ENCODE peak calls at places on chromosome 14, in nine cellular contexts. One of them, this sample, is unnamed.
A peak's percentile ranks its signal among the peaks of the same experiment; 100 is the strongest.

GRCh38 chr14:22882529-22883190 is 362 bp upstream of the REM2 start:
- DNase-seq in CD8-positive, alpha-beta T cell: no peak
- DNase-seq in ascending aorta: no peak
- DNase-seq in esophagus squamous epithelium: no peak
- DNase-seq in heart left ventricle: no peak
- DNase-seq in neural progenitor cell: peak; percentile 82
- DNase-seq in fibroblast of lung: peak; percentile 47
- DNase-seq in IMR-90: peak; percentile 46
- DNase-seq in left ventricle myocardium inferior: no peak
- DNase-seq in this sample: no peak

GRCh38 chr14:72699852-72700257 is 194.0 kb downstream of the DPF3 start:
- DNase-seq in CD8-positive, alpha-beta T cell: no peak
- DNase-seq in ascending aorta: peak; percentile 23
- DNase-seq in esophagus squamous epithelium: no peak
- DNase-seq in heart left ventricle: no peak
- DNase-seq in neural progenitor cell: no peak
- DNase-seq in fibroblast of lung: peak; percentile 96
- DNase-seq in IMR-90: peak; percentile 83
- DNase-seq in left ventricle myocardium inferior: peak; percentile 42
- DNase-seq in this sample: peak; percentile 32

GRCh38 chr14:44657688-44658388 is 150.8 kb upstream of the FSCB start:
- DNase-seq in CD8-positive, alpha-beta T cell: no peak
- DNase-seq in ascending aorta: no peak
- DNase-seq in esophagus squamous epithelium: no peak
- DNase-seq in heart left ventricle: no peak
- DNase-seq in neural progenitor cell: peak; percentile 55
- DNase-seq in fibroblast of lung: peak; percentile 42
- DNase-seq in IMR-90: peak; percentile 0
- DNase-seq in left ventricle myocardium inferior: no peak
- DNase-seq in this sample: no peak

GRCh38 chr14:71521736-71522135 is 410.5 kb upstream of the RGS6 start:
- DNase-seq in CD8-positive, alpha-beta T cell: no peak
- DNase-seq in ascending aorta: no peak
- DNase-seq in esophagus squamous epithelium: no peak
- DNase-seq in heart left ventricle: no peak
- DNase-seq in neural progenitor cell: no peak
- DNase-seq in fibroblast of lung: no peak
- DNase-seq in IMR-90: no peak
- DNase-seq in left ventricle myocardium inferior: no peak
- DNase-seq in this sample: no peak

GRCh38 chr14:34374998-34375740 is 86.9 kb downstream of the SPTSSA start:
- DNase-seq in CD8-positive, alpha-beta T cell: no peak
- DNase-seq in ascending aorta: no peak
- DNase-seq in esophagus squamous epithelium: no peak
- DNase-seq in heart left ventricle: no peak
- DNase-seq in neural progenitor cell: no peak
- DNase-seq in fibroblast of lung: no peak
- DNase-seq in IMR-90: no peak
- DNase-seq in left ventricle myocardium inferior: no peak
- DNase-seq in this sample: no peak

GRCh38 chr14:20714593-20715250 is 26.2 kb downstream of the ANG start:
- DNase-seq in CD8-positive, alpha-beta T cell: no peak
- DNase-seq in ascending aorta: peak; percentile 69
- DNase-seq in esophagus squamous epithelium: no peak
- DNase-seq in heart left ventricle: peak; percentile 65
- DNase-seq in neural progenitor cell: no peak
- DNase-seq in fibroblast of lung: peak; percentile 44
- DNase-seq in IMR-90: peak; percentile 34
- DNase-seq in left ventricle myocardium inferior: peak; percentile 77
- DNase-seq in this sample: peak; percentile 78

GRCh38 chr14:70425349-70425748 is 8.5 kb upstream of the SYNJ2BP start:
- DNase-seq in CD8-positive, alpha-beta T cell: no peak
- DNase-seq in ascending aorta: no peak
- DNase-seq in esophagus squamous epithelium: no peak
- DNase-seq in heart left ventricle: no peak
- DNase-seq in neural progenitor cell: no peak
- DNase-seq in fibroblast of lung: no peak
- DNase-seq in IMR-90: no peak
- DNase-seq in left ventricle myocardium inferior: peak; percentile 17
- DNase-seq in this sample: peak; percentile 40

GRCh38 chr14:78508023-78508422 is 337.9 kb downstream of the NRXN3 start:
- DNase-seq in CD8-positive, alpha-beta T cell: no peak
- DNase-seq in ascending aorta: no peak
- DNase-seq in esophagus squamous epithelium: no peak
- DNase-seq in heart left ventricle: no peak
- DNase-seq in neural progenitor cell: no peak
- DNase-seq in fibroblast of lung: no peak
- DNase-seq in IMR-90: no peak
- DNase-seq in left ventricle myocardium inferior: no peak
- DNase-seq in this sample: no peak

GRCh38 chr14:61607570-61608244 is 87.6 kb upstream of the HIF1A start:
- DNase-seq in CD8-positive, alpha-beta T cell: no peak
- DNase-seq in ascending aorta: no peak
- DNase-seq in esophagus squamous epithelium: no peak
- DNase-seq in heart left ventricle: no peak
- DNase-seq in neural progenitor cell: peak; percentile 28
- DNase-seq in fibroblast of lung: no peak
- DNase-seq in IMR-90: no peak
- DNase-seq in left ventricle myocardium inferior: no peak
- DNase-seq in this sample: no peak

GRCh38 chr14:85402546-85403162 is 127.3 kb upstream of the FLRT2 start:
- DNase-seq in CD8-positive, alpha-beta T cell: no peak
- DNase-seq in ascending aorta: no peak
- DNase-seq in esophagus squamous epithelium: no peak
- DNase-seq in heart left ventricle: no peak
- DNase-seq in neural progenitor cell: no peak
- DNase-seq in fibroblast of lung: no peak
- DNase-seq in IMR-90: no peak
- DNase-seq in left ventricle myocardium inferior: no peak
- DNase-seq in this sample: no peak

GRCh38 chr14:91418387-91419043 is 895 bp upstream of the CCDC88C start:
- DNase-seq in CD8-positive, alpha-beta T cell: peak; percentile 76
- DNase-seq in ascending aorta: no peak
- DNase-seq in esophagus squamous epithelium: no peak
- DNase-seq in heart left ventricle: peak; percentile 48
- DNase-seq in neural progenitor cell: peak; percentile 70
- DNase-seq in fibroblast of lung: peak; percentile 48
- DNase-seq in IMR-90: peak; percentile 17
- DNase-seq in left ventricle myocardium inferior: peak; percentile 66
- DNase-seq in this sample: peak; percentile 70

GRCh38 chr14:61528591-61529021 is 166.7 kb upstream of the HIF1A start:
- DNase-seq in CD8-positive, alpha-beta T cell: no peak
- DNase-seq in ascending aorta: no peak
- DNase-seq in esophagus squamous epithelium: no peak
- DNase-seq in heart left ventricle: no peak
- DNase-seq in neural progenitor cell: no peak
- DNase-seq in fibroblast of lung: peak; percentile 82
- DNase-seq in IMR-90: peak; percentile 98
- DNase-seq in left ventricle myocardium inferior: no peak
- DNase-seq in this sample: no peak

GRCh38 chr14:63308723-63309317 is 9.9 kb downstream of the GPHB5 start:
- DNase-seq in CD8-positive, alpha-beta T cell: no peak
- DNase-seq in ascending aorta: no peak
- DNase-seq in esophagus squamous epithelium: no peak
- DNase-seq in heart left ventricle: no peak
- DNase-seq in neural progenitor cell: peak; percentile 63
- DNase-seq in fibroblast of lung: peak; percentile 28
- DNase-seq in IMR-90: peak; percentile 29
- DNase-seq in left ventricle myocardium inferior: no peak
- DNase-seq in this sample: no peak

GRCh38 chr14:30045720-30046119 is 118.1 kb upstream of the PRKD1 start:
- DNase-seq in CD8-positive, alpha-beta T cell: no peak
- DNase-seq in ascending aorta: no peak
- DNase-seq in esophagus squamous epithelium: no peak
- DNase-seq in heart left ventricle: no peak
- DNase-seq in neural progenitor cell: no peak
- DNase-seq in fibroblast of lung: no peak
- DNase-seq in IMR-90: no peak
- DNase-seq in left ventricle myocardium inferior: no peak
- DNase-seq in this sample: no peak

GRCh38 chr14:99961826-99962518 is 103.2 kb upstream of the EVL start:
- DNase-seq in CD8-positive, alpha-beta T cell: no peak
- DNase-seq in ascending aorta: no peak
- DNase-seq in esophagus squamous epithelium: no peak
- DNase-seq in heart left ventricle: no peak
- DNase-seq in neural progenitor cell: peak; percentile 32
- DNase-seq in fibroblast of lung: no peak
- DNase-seq in IMR-90: no peak
- DNase-seq in left ventricle myocardium inferior: no peak
- DNase-seq in this sample: no peak

GRCh38 chr14:86510503-86510902 is 980.6 kb downstream of the FLRT2 start:
- DNase-seq in CD8-positive, alpha-beta T cell: no peak
- DNase-seq in ascending aorta: no peak
- DNase-seq in esophagus squamous epithelium: no peak
- DNase-seq in heart left ventricle: no peak
- DNase-seq in neural progenitor cell: no peak
- DNase-seq in fibroblast of lung: peak; percentile 45
- DNase-seq in IMR-90: peak; percentile 3
- DNase-seq in left ventricle myocardium inferior: no peak
- DNase-seq in this sample: peak; percentile 51

DNA sequence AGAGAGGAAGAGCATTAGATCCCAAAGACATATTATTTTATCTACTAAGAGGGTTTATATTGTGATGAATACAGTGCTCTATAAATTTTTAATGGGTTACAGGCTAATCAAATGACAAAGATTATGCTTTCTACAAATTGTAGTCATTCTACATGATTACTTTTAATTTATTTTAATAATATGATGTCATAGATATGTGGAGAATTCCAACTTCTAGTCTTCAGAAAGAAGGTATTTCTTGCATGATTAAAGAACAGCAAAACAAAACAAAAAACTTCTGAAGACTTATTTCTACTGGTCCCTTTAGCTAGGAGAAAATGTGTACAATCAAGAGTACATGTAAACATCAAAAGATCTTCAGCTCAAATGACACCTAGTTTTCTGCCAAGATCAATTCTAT is 71.5 kb upstream of the FOXG1 start:
- DNase-seq in CD8-positive, alpha-beta T cell: no peak
- DNase-seq in ascending aorta: no peak
- DNase-seq in esophagus squamous epithelium: no peak
- DNase-seq in heart left ventricle: no peak
- DNase-seq in neural progenitor cell: no peak
- DNase-seq in fibroblast of lung: no peak
- DNase-seq in IMR-90: no peak
- DNase-seq in left ventricle myocardium inferior: no peak
- DNase-seq in this sample: no peak
- H3K9me3 ChIP-seq in CD8-positive, alpha-beta T cell: no peaks in the 10 kb centered on the region
- H3K9me3 ChIP-seq in ascending aorta: no peaks in the 10 kb centered on the region
- H3K9me3 ChIP-seq in esophagus squamous epithelium: no peaks in the 10 kb centered on the region
- H3K9me3 ChIP-seq in heart left ventricle: no peaks in the 10 kb centered on the region
- H3K9me3 ChIP-seq in neural progenitor cell: no peaks in the 10 kb centered on the region
- H3K9me3 ChIP-seq in fibroblast of lung: no peaks in the 10 kb centered on the region
- H3K9me3 ChIP-seq in IMR-90: no peaks in the 10 kb centered on the region
- H3K9me3 ChIP-seq in left ventricle myocardium inferior: no peaks in the 10 kb centered on the region
- H3K9me3 ChIP-seq in this sample: no peaks in the 10 kb centered on the region

GRCh38 chr14:104788873-104789663 is 6.5 kb downstream of the AKT1 start:
- DNase-seq in CD8-positive, alpha-beta T cell: no peak
- DNase-seq in ascending aorta: no peak
- DNase-seq in esophagus squamous epithelium: no peak
- DNase-seq in heart left ventricle: no peak
- DNase-seq in neural progenitor cell: no peak
- DNase-seq in fibroblast of lung: no peak
- DNase-seq in IMR-90: no peak
- DNase-seq in left ventricle myocardium inferior: no peak
- DNase-seq in this sample: peak; percentile 56
- H3K27ac ChIP-seq in CD8-positive, alpha-beta T cell: no peak overlapping the region
- H3K27ac ChIP-seq in ascending aorta: no peak overlapping the region
- H3K27ac ChIP-seq in esophagus squamous epithelium: no peak overlapping the region
- H3K27ac ChIP-seq in heart left ventricle: no peak overlapping the region
- H3K27ac ChIP-seq in neural progenitor cell: no peak overlapping the region
- H3K27ac ChIP-seq in fibroblast of lung: no peak overlapping the region
- H3K27ac ChIP-seq in IMR-90: no peak overlapping the region
- H3K27ac ChIP-seq in left ventricle myocardium inferior: no peak overlapping the region
- H3K27ac ChIP-seq in this sample: no peak overlapping the region

DNA sequence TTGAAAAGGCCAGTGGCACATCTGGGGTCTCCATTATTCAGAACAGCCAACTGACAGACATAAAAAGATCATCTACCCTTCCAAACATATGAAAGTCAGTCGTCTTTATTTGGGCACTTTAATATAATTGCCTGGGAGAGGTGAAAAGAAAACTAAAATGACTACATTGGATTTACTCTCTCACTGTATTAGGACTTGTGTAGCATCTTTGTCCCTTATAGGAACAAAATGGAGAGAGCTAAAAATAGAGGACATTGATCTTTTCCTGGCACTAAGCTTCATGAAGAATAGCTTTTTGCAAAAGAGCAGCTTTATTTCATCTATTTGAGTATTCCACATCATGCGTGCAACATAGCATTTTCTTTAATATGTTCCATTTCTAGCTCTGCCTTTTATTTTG is 254.8 kb downstream of the SEC23A start:
- DNase-seq in CD8-positive, alpha-beta T cell: no peak
- DNase-seq in ascending aorta: no peak
- DNase-seq in esophagus squamous epithelium: no peak
- DNase-seq in heart left ventricle: no peak
- DNase-seq in neural progenitor cell: no peak
- DNase-seq in fibroblast of lung: no peak
- DNase-seq in IMR-90: no peak
- DNase-seq in left ventricle myocardium inferior: no peak
- DNase-seq in this sample: no peak
- H3K9me3 ChIP-seq in CD8-positive, alpha-beta T cell: no peaks in the 10 kb centered on the region
- H3K9me3 ChIP-seq in ascending aorta: no peaks in the 10 kb centered on the region
- H3K9me3 ChIP-seq in esophagus squamous epithelium: no peaks in the 10 kb centered on the region
- H3K9me3 ChIP-seq in heart left ventricle: no peaks in the 10 kb centered on the region
- H3K9me3 ChIP-seq in neural progenitor cell: no peaks in the 10 kb centered on the region
- H3K9me3 ChIP-seq in fibroblast of lung: no peaks in the 10 kb centered on the region
- H3K9me3 ChIP-seq in IMR-90: no peaks in the 10 kb centered on the region
- H3K9me3 ChIP-seq in left ventricle myocardium inferior: no peaks in the 10 kb centered on the region
- H3K9me3 ChIP-seq in this sample: no peaks in the 10 kb centered on the region

GRCh38 chr14:105250008-105250366 is 1.7 kb downstream of the BTBD6 start:
- DNase-seq in CD8-positive, alpha-beta T cell: no peak
- DNase-seq in ascending aorta: no peak
- DNase-seq in esophagus squamous epithelium: no peak
- DNase-seq in heart left ventricle: no peak
- DNase-seq in neural progenitor cell: no peak
- DNase-seq in fibroblast of lung: no peak
- DNase-seq in IMR-90: no peak
- DNase-seq in left ventricle myocardium inferior: no peak
- DNase-seq in this sample: no peak

GRCh38 chr14:105247715-105248367 is 492 bp upstream of the BTBD6 start:
- DNase-seq in CD8-positive, alpha-beta T cell: no peak
- DNase-seq in ascending aorta: no peak
- DNase-seq in esophagus squamous epithelium: no peak
- DNase-seq in heart left ventricle: no peak
- DNase-seq in neural progenitor cell: peak; percentile 14
- DNase-seq in fibroblast of lung: no peak
- DNase-seq in IMR-90: no peak
- DNase-seq in left ventricle myocardium inferior: no peak
- DNase-seq in this sample: no peak

GRCh38 chr14:105250986-105251385 is 2.7 kb downstream of the BTBD6 start:
- DNase-seq in CD8-positive, alpha-beta T cell: no peak
- DNase-seq in ascending aorta: no peak
- DNase-seq in esophagus squamous epithelium: no peak
- DNase-seq in heart left ventricle: no peak
- DNase-seq in neural progenitor cell: no peak
- DNase-seq in fibroblast of lung: no peak
- DNase-seq in IMR-90: no peak
- DNase-seq in left ventricle myocardium inferior: no peak
- DNase-seq in this sample: no peak

GRCh38 chr14:105248368-105249174 is at the start of gene BTBD6:
- DNase-seq in CD8-positive, alpha-beta T cell: peak; percentile 82
- DNase-seq in ascending aorta: peak; percentile 37
- DNase-seq in esophagus squamous epithelium: no peak
- DNase-seq in heart left ventricle: peak; percentile 86
- DNase-seq in neural progenitor cell: peak; percentile 94
- DNase-seq in fibroblast of lung: peak; percentile 78
- DNase-seq in IMR-90: peak; percentile 83
- DNase-seq in left ventricle myocardium inferior: peak; percentile 89
- DNase-seq in this sample: peak; percentile 89

GRCh38 chr14:105249175-105250007 is 1.1 kb downstream of the BTBD6 start:
- DNase-seq in CD8-positive, alpha-beta T cell: no peak
- DNase-seq in ascending aorta: no peak
- DNase-seq in esophagus squamous epithelium: no peak
- DNase-seq in heart left ventricle: no peak
- DNase-seq in neural progenitor cell: peak; percentile 52
- DNase-seq in fibroblast of lung: peak; percentile 26
- DNase-seq in IMR-90: peak; percentile 26
- DNase-seq in left ventricle myocardium inferior: no peak
- DNase-seq in this sample: peak; percentile 73
- H3K27ac ChIP-seq in CD8-positive, alpha-beta T cell: peak overlapping the region; percentile 30
- H3K27ac ChIP-seq in ascending aorta: peak overlapping the region; percentile 84
- H3K27ac ChIP-seq in esophagus squamous epithelium: peak overlapping the region; percentile 99
- H3K27ac ChIP-seq in heart left ventricle: no peak overlapping the region
- H3K27ac ChIP-seq in neural progenitor cell: no peak overlapping the region
- H3K27ac ChIP-seq in fibroblast of lung: peak overlapping the region; percentile 48
- H3K27ac ChIP-seq in IMR-90: peak overlapping the region; percentile 35
- H3K27ac ChIP-seq in left ventricle myocardium inferior: peak overlapping the region; percentile 98
- H3K27ac ChIP-seq in this sample: peak overlapping the region; percentile 88